ENCODE peak calls at places on chromosomes 4 and X, in five cellular contexts. One of them, this sample, is unnamed. For H3K27me3, the result is how much of the 10 kb centered on the place peaks cover.

GRCh38 chr4:52376107-52376704 is 282.9 kb downstream of the USP46 start:
- DNase-seq in CD8-positive, alpha-beta T cell: no peak
- DNase-seq in ovary: no peak
- DNase-seq in tibial nerve: peak
- DNase-seq in left lung: no peak
- DNase-seq in this sample: no peak

GRCh38 chrX:139204903-139205667 is 325.5 kb upstream of the F9 start:
- DNase-seq in CD8-positive, alpha-beta T cell: no peak
- DNase-seq in ovary: peak
- DNase-seq in tibial nerve: no peak
- DNase-seq in left lung: no peak
- DNase-seq in this sample: peak

GRCh38 chr4:53852343-53852742 is 212.1 kb downstream of the CHIC2 start:
- DNase-seq in CD8-positive, alpha-beta T cell: no peak
- DNase-seq in ovary: no peak
- DNase-seq in tibial nerve: peak
- DNase-seq in left lung: no peak
- DNase-seq in this sample: no peak

GRCh38 chrX:39953879-39954278 is 143.9 kb downstream of the BCOR start:
- DNase-seq in CD8-positive, alpha-beta T cell: no peak
- DNase-seq in ovary: no peak
- DNase-seq in tibial nerve: peak
- DNase-seq in left lung: peak
- DNase-seq in this sample: peak

GRCh38 chr4:103306870-103307345 is 108.8 kb upstream of the CENPE start:
- DNase-seq in CD8-positive, alpha-beta T cell: no peak
- DNase-seq in ovary: no peak
- DNase-seq in tibial nerve: no peak
- DNase-seq in left lung: peak
- DNase-seq in this sample: peak

GRCh38 chr4:3198906-3199305 is 50.1 kb upstream of the MSANTD1 start:
- DNase-seq in CD8-positive, alpha-beta T cell: no peak
- DNase-seq in ovary: no peak
- DNase-seq in tibial nerve: no peak
- DNase-seq in left lung: no peak
- DNase-seq in this sample: no peak

GRCh38 chr4:124334119-124334518 is 378.4 kb downstream of the ANKRD50 start:
- DNase-seq in CD8-positive, alpha-beta T cell: no peak
- DNase-seq in ovary: no peak
- DNase-seq in tibial nerve: peak
- DNase-seq in left lung: no peak
- DNase-seq in this sample: peak

GRCh38 chr4:88481557-88481956 is 24.6 kb downstream of the HERC5 start:
- DNase-seq in CD8-positive, alpha-beta T cell: no peak
- DNase-seq in ovary: no peak
- DNase-seq in tibial nerve: no peak
- DNase-seq in left lung: no peak
- DNase-seq in this sample: no peak

GRCh38 chr4:165299399-165300060 is 27.9 kb upstream of the MSMO1 start:
- DNase-seq in CD8-positive, alpha-beta T cell: no peak
- DNase-seq in ovary: no peak
- DNase-seq in tibial nerve: no peak
- DNase-seq in left lung: no peak
- DNase-seq in this sample: no peak

GRCh38 chrX:132676561-132677186 is 187.8 kb upstream of the MBNL3 start:
- DNase-seq in CD8-positive, alpha-beta T cell: no peak
- DNase-seq in ovary: no peak
- DNase-seq in tibial nerve: no peak
- DNase-seq in left lung: no peak
- DNase-seq in this sample: no peak
- TF ChIP-seq CTCF in CD8-positive, alpha-beta T cell: no peak
- TF ChIP-seq CTCF in ovary: no peak
- TF ChIP-seq CTCF in tibial nerve: no peak
- TF ChIP-seq CTCF in left lung: no peak
- TF ChIP-seq CTCF in this sample: no peak

GRCh38 chr4:649751-650310 is 24.2 kb downstream of the ATP5ME start:
- DNase-seq in CD8-positive, alpha-beta T cell: no peak
- DNase-seq in ovary: no peak
- DNase-seq in tibial nerve: no peak
- DNase-seq in left lung: no peak
- DNase-seq in this sample: peak
- H3K27ac ChIP-seq in CD8-positive, alpha-beta T cell: no peak
- H3K27ac ChIP-seq in ovary: no peak
- H3K27ac ChIP-seq in tibial nerve: no peak
- H3K27ac ChIP-seq in left lung: no peak
- H3K27ac ChIP-seq in this sample: no peak

GRCh38 chr4:1869530-1870327 is 1.5 kb upstream of the NSD2 start:
- DNase-seq in CD8-positive, alpha-beta T cell: no peak
- DNase-seq in ovary: no peak
- DNase-seq in tibial nerve: no peak
- DNase-seq in left lung: no peak
- DNase-seq in this sample: no peak
- H3K27me3 ChIP-seq in CD8-positive, alpha-beta T cell: under half
- H3K27me3 ChIP-seq in ovary: under half
- H3K27me3 ChIP-seq in tibial nerve: under half
- H3K27me3 ChIP-seq in left lung: under half
- H3K27me3 ChIP-seq in this sample: under half

DNA sequence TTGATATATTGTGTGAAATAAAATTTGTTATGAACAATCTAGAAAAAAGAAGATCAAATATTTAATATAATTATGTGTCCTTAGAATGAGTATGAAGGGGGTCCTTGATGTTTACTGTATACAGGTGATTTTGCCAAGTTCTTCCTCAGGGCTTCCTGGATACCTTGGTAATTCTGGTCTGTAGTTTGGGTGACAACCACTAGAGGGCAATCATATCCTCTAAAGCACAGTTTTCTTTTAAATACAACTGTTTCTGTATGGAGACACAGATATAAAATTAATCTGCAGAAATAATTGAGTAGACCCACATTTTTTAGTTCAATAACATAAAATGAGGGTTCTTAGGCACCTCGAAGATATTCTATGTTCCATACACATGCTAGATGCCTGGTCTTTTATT is 157.7 kb downstream of the SPANXN1 start:
- DNase-seq in CD8-positive, alpha-beta T cell: no peak
- DNase-seq in ovary: no peak
- DNase-seq in tibial nerve: peak
- DNase-seq in left lung: no peak
- DNase-seq in this sample: no peak
- TF ChIP-seq CTCF in CD8-positive, alpha-beta T cell: no peak
- TF ChIP-seq CTCF in ovary: no peak
- TF ChIP-seq CTCF in tibial nerve: peak
- TF ChIP-seq CTCF in left lung: no peak
- TF ChIP-seq CTCF in this sample: peak

GRCh38 chrX:24148118-24148517 is 1.4 kb upstream of the ZFX start:
- DNase-seq in CD8-positive, alpha-beta T cell: no peak
- DNase-seq in ovary: no peak
- DNase-seq in tibial nerve: no peak
- DNase-seq in left lung: no peak
- DNase-seq in this sample: no peak
- H3K27ac ChIP-seq in CD8-positive, alpha-beta T cell: peak
- H3K27ac ChIP-seq in ovary: peak
- H3K27ac ChIP-seq in tibial nerve: peak
- H3K27ac ChIP-seq in left lung: peak
- H3K27ac ChIP-seq in this sample: peak

GRCh38 chr4:182764137-182764536 is 153.0 kb downstream of the DCTD start:
- DNase-seq in CD8-positive, alpha-beta T cell: no peak
- DNase-seq in ovary: no peak
- DNase-seq in tibial nerve: no peak
- DNase-seq in left lung: no peak
- DNase-seq in this sample: no peak

GRCh38 chr4:182754895-182755294 is 162.3 kb downstream of the DCTD start:
- DNase-seq in CD8-positive, alpha-beta T cell: no peak
- DNase-seq in ovary: no peak
- DNase-seq in tibial nerve: no peak
- DNase-seq in left lung: no peak
- DNase-seq in this sample: no peak

GRCh38 chr4:182760644-182761043 is 156.5 kb downstream of the DCTD start:
- DNase-seq in CD8-positive, alpha-beta T cell: no peak
- DNase-seq in ovary: no peak
- DNase-seq in tibial nerve: no peak
- DNase-seq in left lung: no peak
- DNase-seq in this sample: no peak

GRCh38 chr4:182756161-182756690 is 161.0 kb downstream of the DCTD start:
- DNase-seq in CD8-positive, alpha-beta T cell: no peak
- DNase-seq in ovary: no peak
- DNase-seq in tibial nerve: no peak
- DNase-seq in left lung: no peak
- DNase-seq in this sample: no peak

DNA sequence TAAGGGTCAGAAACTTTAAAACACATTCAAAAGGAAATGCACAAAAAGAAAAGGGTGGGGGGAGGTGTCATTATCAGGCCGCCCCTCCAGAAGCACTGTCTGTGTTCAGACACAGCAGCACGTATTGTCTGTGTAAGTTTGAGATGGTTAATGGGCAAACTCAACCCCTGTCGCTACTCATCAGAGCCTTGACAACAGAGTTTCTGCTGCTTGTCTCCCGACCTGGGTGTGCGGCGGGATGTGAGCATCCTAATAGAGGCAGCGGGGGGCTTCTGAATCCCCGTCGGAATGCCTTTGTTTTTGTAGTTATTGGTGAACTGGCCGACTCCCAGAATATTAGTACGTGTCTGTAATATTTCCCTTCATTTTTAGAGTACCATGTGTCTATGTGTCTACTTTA is 158.9 kb downstream of the DCTD start:
- DNase-seq in CD8-positive, alpha-beta T cell: no peak
- DNase-seq in ovary: no peak
- DNase-seq in tibial nerve: no peak
- DNase-seq in left lung: no peak
- DNase-seq in this sample: no peak
- H3K27me3 ChIP-seq in CD8-positive, alpha-beta T cell: under half
- H3K27me3 ChIP-seq in ovary: under half
- H3K27me3 ChIP-seq in tibial nerve: under half
- H3K27me3 ChIP-seq in left lung: under half
- H3K27me3 ChIP-seq in this sample: under half

GRCh38 chrX:112760697-112761096 is 79.9 kb downstream of the AMOT start:
- DNase-seq in CD8-positive, alpha-beta T cell: no peak
- DNase-seq in ovary: no peak
- DNase-seq in tibial nerve: no peak
- DNase-seq in left lung: no peak
- DNase-seq in this sample: no peak

GRCh38 chrX:112761239-112762207 is 79.1 kb downstream of the AMOT start:
- DNase-seq in CD8-positive, alpha-beta T cell: no peak
- DNase-seq in ovary: no peak
- DNase-seq in tibial nerve: no peak
- DNase-seq in left lung: no peak
- DNase-seq in this sample: no peak

DNA sequence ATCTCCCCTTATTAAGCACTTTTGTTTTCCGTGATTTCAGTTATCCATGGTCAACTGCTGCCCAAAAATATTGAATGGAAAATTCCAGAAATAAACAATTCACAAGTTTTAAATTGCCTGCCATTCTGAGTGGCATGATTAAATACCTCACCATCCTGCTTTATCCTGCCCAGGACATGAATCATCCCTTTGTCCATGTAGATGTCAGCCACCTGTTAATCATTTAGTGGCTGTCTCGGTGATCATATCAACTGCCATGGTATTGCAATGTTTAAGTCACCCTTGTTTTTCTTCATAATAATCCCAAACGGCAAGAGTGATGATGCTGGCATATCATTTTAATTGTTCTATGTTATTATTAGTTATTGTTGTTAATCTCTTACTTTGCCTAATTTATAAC is 79.8 kb upstream of the LHFPL1 start:
- DNase-seq in CD8-positive, alpha-beta T cell: no peak
- DNase-seq in ovary: no peak
- DNase-seq in tibial nerve: no peak
- DNase-seq in left lung: no peak
- DNase-seq in this sample: no peak
- TF ChIP-seq CTCF in CD8-positive, alpha-beta T cell: no peak
- TF ChIP-seq CTCF in ovary: no peak
- TF ChIP-seq CTCF in tibial nerve: no peak
- TF ChIP-seq CTCF in left lung: no peak
- TF ChIP-seq CTCF in this sample: no peak